ENCODE peak calls at places on chromosomes 1 and 21, in five cellular contexts. O is SW 1271; Q is NCI-H345; D is activated T-helper 1 cell treated with anti-CD3 and anti-CD28 coated beads, Interleukin-12 subunit alpha, Interleukin-12 subunit beta, Interleukin-2, Interleukin-4 antibody, amounts not matched to agents 30 ng/mL and 10 ng/mL and 1 ng/mL, durations not matched to agents 14 hours and 24 hours and 36 hours; Z is 8988T. Y is an unnamed sample.

GRCh38 chr21:16563795-16564194 is 834.0 kb downstream of the USP25 start:
- DNase-seq in O (peak; percentile 49), Q (no peak), D (no peak), Z (no peak), Y (no peak)

GRCh38 chr1:209421186-209421585 is 162.3 kb upstream of the CAMK1G start:
- DNase-seq in O (no peak), Q (no peak), D (no peak), Z (no peak), Y (no peak)

GRCh38 chr1:151511636-151512215 is 539 bp downstream of the CGN start:
- DNase-seq in O (no peak), Q (peak; percentile 67), D (peak; percentile 6), Z (no peak), Y (no peak)

GRCh38 chr1:173733912-173734311 is 19.1 kb downstream of the KLHL20 start:
- DNase-seq in O (no peak), Q (no peak), D (no peak), Z (no peak), Y (no peak)

GRCh38 chr1:228695015-228695955 is 40.0 kb upstream of the RHOU start:
- DNase-seq in O (no peak), Q (no peak), D (no peak), Z (no peak), Y (no peak)

GRCh38 chr1:42175314-42176054 is 10.9 kb upstream of the GUCA2A start:
- DNase-seq in O (no peak), Q (no peak), D (no peak), Z (no peak), Y (no peak)

GRCh38 chr1:96557336-96557735 is 164.2 kb upstream of the PTBP2 start:
- DNase-seq in O (no peak), Q (no peak), D (no peak), Z (no peak), Y (no peak)

GRCh38 chr21:29187939-29188338 is 57.5 kb downstream of the MAP3K7CL start:
- DNase-seq in O (peak; percentile 62), Q (no peak), D (no peak), Z (no peak), Y (no peak)

GRCh38 chr1:148264374-148265276 is 112.5 kb upstream of the NBPF11 start:
- DNase-seq in O (no peak), Q (no peak), D (no peak), Z (peak; percentile 37), Y (no peak)

GRCh38 chr1:21048462-21048861 is 128.2 kb downstream of the EIF4G3 start:
- DNase-seq in O (no peak), Q (no peak), D (no peak), Z (no peak), Y (no peak)

GRCh38 chr1:27391511-27392095 is 819 bp upstream of the GPR3 start:
- DNase-seq in O (no peak), Q (peak; percentile 76), D (no peak), Z (no peak), Y (no peak)

GRCh38 chr1:215458084-215458483 is 109.0 kb upstream of the KCTD3 start:
- DNase-seq in O (no peak), Q (no peak), D (no peak), Z (no peak), Y (no peak)

GRCh38 chr21:29851611-29852010 is 88.2 kb downstream of the GRIK1 start:
- DNase-seq in O (no peak), Q (no peak), D (no peak), Z (no peak), Y (no peak)

GRCh38 chr1:9233241-9233941 is 1.2 kb upstream of the H6PD start:
- DNase-seq in O (no peak), Q (no peak), D (no peak), Z (no peak), Y (peak; percentile 40)

GRCh38 chr1:240468616-240469015 is 143.3 kb downstream of the GREM2 start:
- DNase-seq in O (no peak), Q (no peak), D (no peak), Z (no peak), Y (no peak)

GRCh38 chr1:115437146-115437639 is 99.1 kb upstream of the NGF start:
- DNase-seq in O (no peak), Q (no peak), D (no peak), Z (no peak), Y (no peak)

Y was measured in HuH-7.5.